ENCODE peak calls at places on chromosomes 16 and 17, in nine cellular contexts. One of them, this sample, is unnamed.

GRCh38 chr17:40645932-40646331 is 1.7 kb downstream of the SMARCE1 start:
- DNase-seq in LoVo: no peak
- DNase-seq in NCI-H1105: no peak
- DNase-seq in BJ: no peak
- DNase-seq in AG08395: no peak
- DNase-seq in GM04504: no peak
- DNase-seq in tibial artery: no peak
- DNase-seq in stimulated activated CD4-positive, alpha-beta T cell treated with anti-CD3 and anti-CD28 coated beads, Interleukin-4, amount 100 ng/mL, for 48 hours: no peak
- DNase-seq in NCI-H2171 treated with DMSO at 0.1 percent for 48 hours: no peak
- DNase-seq in this sample: no peak

GRCh38 chr17:35372846-35373531 is 432 bp downstream of the SLFN11 start:
- DNase-seq in LoVo: no peak
- DNase-seq in GM04504: no peak
- DNase-seq in tibial artery: no peak
- DNase-seq in BJ: no peak
- DNase-seq in NCI-H2171 treated with DMSO at 0.1 percent for 48 hours: no peak
- DNase-seq in stimulated activated CD4-positive, alpha-beta T cell treated with anti-CD3 and anti-CD28 coated beads, Interleukin-4, amount 100 ng/mL, for 48 hours: peak
- DNase-seq in NCI-H1105: peak
- DNase-seq in AG08395: peak
- DNase-seq in this sample: peak

GRCh38 chr17:56598471-56598870 is 5.0 kb downstream of the NOG start:
- DNase-seq in tibial artery: no peak
- DNase-seq in BJ: no peak
- DNase-seq in NCI-H2171 treated with DMSO at 0.1 percent for 48 hours: no peak
- DNase-seq in stimulated activated CD4-positive, alpha-beta T cell treated with anti-CD3 and anti-CD28 coated beads, Interleukin-4, amount 100 ng/mL, for 48 hours: no peak
- DNase-seq in AG08395: peak
- DNase-seq in LoVo: no peak
- DNase-seq in NCI-H1105: no peak
- DNase-seq in GM04504: no peak
- DNase-seq in this sample: no peak

GRCh38 chr17:31385428-31386285 is 5.8 kb upstream of the RAB11FIP4 start:
- DNase-seq in BJ: no peak
- DNase-seq in LoVo: no peak
- DNase-seq in stimulated activated CD4-positive, alpha-beta T cell treated with anti-CD3 and anti-CD28 coated beads, Interleukin-4, amount 100 ng/mL, for 48 hours: no peak
- DNase-seq in GM04504: no peak
- DNase-seq in AG08395: no peak
- DNase-seq in tibial artery: peak
- DNase-seq in NCI-H1105: no peak
- DNase-seq in NCI-H2171 treated with DMSO at 0.1 percent for 48 hours: no peak
- DNase-seq in this sample: no peak

GRCh38 chr16:65548470-65548869 is 426.6 kb upstream of the CDH11 start:
- DNase-seq in BJ: no peak
- DNase-seq in LoVo: no peak
- DNase-seq in NCI-H1105: no peak
- DNase-seq in NCI-H2171 treated with DMSO at 0.1 percent for 48 hours: no peak
- DNase-seq in tibial artery: no peak
- DNase-seq in stimulated activated CD4-positive, alpha-beta T cell treated with anti-CD3 and anti-CD28 coated beads, Interleukin-4, amount 100 ng/mL, for 48 hours: no peak
- DNase-seq in GM04504: no peak
- DNase-seq in AG08395: peak
- DNase-seq in this sample: no peak

GRCh38 chr17:50938821-50939541 is 72.8 kb upstream of the TOB1 start:
- DNase-seq in tibial artery: no peak
- DNase-seq in BJ: no peak
- DNase-seq in AG08395: peak
- DNase-seq in LoVo: no peak
- DNase-seq in NCI-H2171 treated with DMSO at 0.1 percent for 48 hours: no peak
- DNase-seq in GM04504: no peak
- DNase-seq in NCI-H1105: no peak
- DNase-seq in stimulated activated CD4-positive, alpha-beta T cell treated with anti-CD3 and anti-CD28 coated beads, Interleukin-4, amount 100 ng/mL, for 48 hours: no peak
- DNase-seq in this sample: no peak

GRCh38 chr16:46573008-46573833 is 48.0 kb downstream of the SHCBP1 start:
- DNase-seq in tibial artery: no peak
- DNase-seq in NCI-H2171 treated with DMSO at 0.1 percent for 48 hours: no peak
- DNase-seq in LoVo: peak
- DNase-seq in BJ: peak
- DNase-seq in NCI-H1105: no peak
- DNase-seq in stimulated activated CD4-positive, alpha-beta T cell treated with anti-CD3 and anti-CD28 coated beads, Interleukin-4, amount 100 ng/mL, for 48 hours: no peak
- DNase-seq in GM04504: peak
- DNase-seq in AG08395: peak
- DNase-seq in this sample: no peak

GRCh38 chr17:77924757-77925336 is 33.7 kb upstream of the TNRC6C start:
- DNase-seq in BJ: no peak
- DNase-seq in stimulated activated CD4-positive, alpha-beta T cell treated with anti-CD3 and anti-CD28 coated beads, Interleukin-4, amount 100 ng/mL, for 48 hours: no peak
- DNase-seq in GM04504: no peak
- DNase-seq in NCI-H1105: no peak
- DNase-seq in AG08395: no peak
- DNase-seq in tibial artery: peak
- DNase-seq in LoVo: no peak
- DNase-seq in NCI-H2171 treated with DMSO at 0.1 percent for 48 hours: peak
- DNase-seq in this sample: no peak

GRCh38 chr17:42112552-42113176 is at the start of gene DHX58:
- DNase-seq in LoVo: peak
- DNase-seq in GM04504: peak
- DNase-seq in NCI-H2171 treated with DMSO at 0.1 percent for 48 hours: peak
- DNase-seq in BJ: peak
- DNase-seq in AG08395: peak
- DNase-seq in stimulated activated CD4-positive, alpha-beta T cell treated with anti-CD3 and anti-CD28 coated beads, Interleukin-4, amount 100 ng/mL, for 48 hours: peak
- DNase-seq in NCI-H1105: no peak
- DNase-seq in tibial artery: peak
- DNase-seq in this sample: peak

GRCh38 chr17:68182940-68183551 is 64.8 kb upstream of the AMZ2 start:
- DNase-seq in NCI-H2171 treated with DMSO at 0.1 percent for 48 hours: no peak
- DNase-seq in NCI-H1105: no peak
- DNase-seq in tibial artery: no peak
- DNase-seq in stimulated activated CD4-positive, alpha-beta T cell treated with anti-CD3 and anti-CD28 coated beads, Interleukin-4, amount 100 ng/mL, for 48 hours: no peak
- DNase-seq in GM04504: no peak
- DNase-seq in AG08395: no peak
- DNase-seq in BJ: no peak
- DNase-seq in LoVo: no peak
- DNase-seq in this sample: peak

GRCh38 chr17:55720917-55721836 is 1.5 kb downstream of the TMEM100 start:
- DNase-seq in BJ: no peak
- DNase-seq in NCI-H1105: no peak
- DNase-seq in GM04504: no peak
- DNase-seq in LoVo: no peak
- DNase-seq in tibial artery: no peak
- DNase-seq in AG08395: no peak
- DNase-seq in stimulated activated CD4-positive, alpha-beta T cell treated with anti-CD3 and anti-CD28 coated beads, Interleukin-4, amount 100 ng/mL, for 48 hours: no peak
- DNase-seq in NCI-H2171 treated with DMSO at 0.1 percent for 48 hours: no peak
- DNase-seq in this sample: no peak

GRCh38 chr16:27169511-27170071 is 33.7 kb upstream of the KDM8 start:
- DNase-seq in AG08395: peak
- DNase-seq in GM04504: peak
- DNase-seq in stimulated activated CD4-positive, alpha-beta T cell treated with anti-CD3 and anti-CD28 coated beads, Interleukin-4, amount 100 ng/mL, for 48 hours: peak
- DNase-seq in tibial artery: no peak
- DNase-seq in LoVo: no peak
- DNase-seq in NCI-H1105: no peak
- DNase-seq in NCI-H2171 treated with DMSO at 0.1 percent for 48 hours: peak
- DNase-seq in BJ: no peak
- DNase-seq in this sample: no peak

GRCh38 chr16:88352261-88353200 is 30.2 kb upstream of the ZNF469 start:
- DNase-seq in BJ: no peak
- DNase-seq in LoVo: no peak
- DNase-seq in tibial artery: no peak
- DNase-seq in GM04504: no peak
- DNase-seq in AG08395: no peak
- DNase-seq in NCI-H2171 treated with DMSO at 0.1 percent for 48 hours: no peak
- DNase-seq in stimulated activated CD4-positive, alpha-beta T cell treated with anti-CD3 and anti-CD28 coated beads, Interleukin-4, amount 100 ng/mL, for 48 hours: no peak
- DNase-seq in NCI-H1105: no peak
- DNase-seq in this sample: no peak

GRCh38 chr16:27748868-27749546 is 199.1 kb downstream of the KATNIP start:
- DNase-seq in LoVo: peak
- DNase-seq in BJ: peak
- DNase-seq in tibial artery: no peak
- DNase-seq in NCI-H1105: peak
- DNase-seq in AG08395: peak
- DNase-seq in GM04504: peak
- DNase-seq in NCI-H2171 treated with DMSO at 0.1 percent for 48 hours: peak
- DNase-seq in stimulated activated CD4-positive, alpha-beta T cell treated with anti-CD3 and anti-CD28 coated beads, Interleukin-4, amount 100 ng/mL, for 48 hours: peak
- DNase-seq in this sample: peak

GRCh38 chr16:66326995-66327513 is 39.4 kb upstream of the CDH5 start:
- DNase-seq in GM04504: no peak
- DNase-seq in tibial artery: no peak
- DNase-seq in NCI-H2171 treated with DMSO at 0.1 percent for 48 hours: no peak
- DNase-seq in BJ: no peak
- DNase-seq in stimulated activated CD4-positive, alpha-beta T cell treated with anti-CD3 and anti-CD28 coated beads, Interleukin-4, amount 100 ng/mL, for 48 hours: no peak
- DNase-seq in AG08395: no peak
- DNase-seq in LoVo: no peak
- DNase-seq in NCI-H1105: peak
- DNase-seq in this sample: no peak

GRCh38 chr16:72380283-72380682 is 208.3 kb upstream of the PMFBP1 start:
- DNase-seq in NCI-H2171 treated with DMSO at 0.1 percent for 48 hours: no peak
- DNase-seq in tibial artery: no peak
- DNase-seq in LoVo: no peak
- DNase-seq in stimulated activated CD4-positive, alpha-beta T cell treated with anti-CD3 and anti-CD28 coated beads, Interleukin-4, amount 100 ng/mL, for 48 hours: no peak
- DNase-seq in NCI-H1105: no peak
- DNase-seq in AG08395: no peak
- DNase-seq in GM04504: no peak
- DNase-seq in BJ: no peak
- DNase-seq in this sample: no peak

GRCh38 chr17:31802502-31802901 is 56.5 kb downstream of the COPRS start:
- DNase-seq in GM04504: no peak
- DNase-seq in NCI-H2171 treated with DMSO at 0.1 percent for 48 hours: no peak
- DNase-seq in stimulated activated CD4-positive, alpha-beta T cell treated with anti-CD3 and anti-CD28 coated beads, Interleukin-4, amount 100 ng/mL, for 48 hours: no peak
- DNase-seq in LoVo: no peak
- DNase-seq in tibial artery: no peak
- DNase-seq in BJ: no peak
- DNase-seq in AG08395: no peak
- DNase-seq in NCI-H1105: no peak
- DNase-seq in this sample: peak

GRCh38 chr17:633641-634091 is 81.0 kb downstream of the VPS53 start:
- DNase-seq in BJ: no peak
- DNase-seq in NCI-H1105: no peak
- DNase-seq in GM04504: no peak
- DNase-seq in tibial artery: peak
- DNase-seq in AG08395: peak
- DNase-seq in stimulated activated CD4-positive, alpha-beta T cell treated with anti-CD3 and anti-CD28 coated beads, Interleukin-4, amount 100 ng/mL, for 48 hours: no peak
- DNase-seq in LoVo: no peak
- DNase-seq in NCI-H2171 treated with DMSO at 0.1 percent for 48 hours: no peak
- DNase-seq in this sample: no peak

GRCh38 chr17:17420561-17421269 is 56.1 kb upstream of the MED9 start:
- DNase-seq in AG08395: peak
- DNase-seq in tibial artery: peak
- DNase-seq in BJ: no peak
- DNase-seq in LoVo: no peak
- DNase-seq in NCI-H1105: no peak
- DNase-seq in NCI-H2171 treated with DMSO at 0.1 percent for 48 hours: no peak
- DNase-seq in stimulated activated CD4-positive, alpha-beta T cell treated with anti-CD3 and anti-CD28 coated beads, Interleukin-4, amount 100 ng/mL, for 48 hours: no peak
- DNase-seq in GM04504: peak
- DNase-seq in this sample: no peak

GRCh38 chr16:63850979-63851378 is 1270.9 kb downstream of the CDH11 start:
- DNase-seq in tibial artery: no peak
- DNase-seq in LoVo: no peak
- DNase-seq in NCI-H2171 treated with DMSO at 0.1 percent for 48 hours: no peak
- DNase-seq in GM04504: no peak
- DNase-seq in AG08395: no peak
- DNase-seq in BJ: no peak
- DNase-seq in stimulated activated CD4-positive, alpha-beta T cell treated with anti-CD3 and anti-CD28 coated beads, Interleukin-4, amount 100 ng/mL, for 48 hours: no peak
- DNase-seq in NCI-H1105: no peak
- DNase-seq in this sample: no peak

GRCh38 chr17:50318551-50319310 is 27.2 kb upstream of the XYLT2 start:
- DNase-seq in GM04504: no peak
- DNase-seq in stimulated activated CD4-positive, alpha-beta T cell treated with anti-CD3 and anti-CD28 coated beads, Interleukin-4, amount 100 ng/mL, for 48 hours: no peak
- DNase-seq in BJ: no peak
- DNase-seq in LoVo: no peak
- DNase-seq in NCI-H2171 treated with DMSO at 0.1 percent for 48 hours: peak
- DNase-seq in AG08395: no peak
- DNase-seq in NCI-H1105: no peak
- DNase-seq in tibial artery: peak
- DNase-seq in this sample: no peak

GRCh38 chr16:85746431-85747227 is 4.3 kb downstream of the C16orf74 start:
- DNase-seq in GM04504: peak
- DNase-seq in BJ: no peak
- DNase-seq in AG08395: peak
- DNase-seq in NCI-H1105: no peak
- DNase-seq in LoVo: peak
- DNase-seq in tibial artery: no peak
- DNase-seq in stimulated activated CD4-positive, alpha-beta T cell treated with anti-CD3 and anti-CD28 coated beads, Interleukin-4, amount 100 ng/mL, for 48 hours: no peak
- DNase-seq in NCI-H2171 treated with DMSO at 0.1 percent for 48 hours: no peak
- DNase-seq in this sample: no peak

GRCh38 chr17:82816358-82816757 is 23.5 kb downstream of the ZNF750 start:
- DNase-seq in NCI-H1105: no peak
- DNase-seq in NCI-H2171 treated with DMSO at 0.1 percent for 48 hours: no peak
- DNase-seq in AG08395: no peak
- DNase-seq in LoVo: no peak
- DNase-seq in BJ: no peak
- DNase-seq in tibial artery: no peak
- DNase-seq in GM04504: no peak
- DNase-seq in stimulated activated CD4-positive, alpha-beta T cell treated with anti-CD3 and anti-CD28 coated beads, Interleukin-4, amount 100 ng/mL, for 48 hours: no peak
- DNase-seq in this sample: no peak

GRCh38 chr17:19378416-19379293 is at the start of gene MAPK7:
- DNase-seq in LoVo: no peak
- DNase-seq in NCI-H1105: no peak
- DNase-seq in tibial artery: peak
- DNase-seq in stimulated activated CD4-positive, alpha-beta T cell treated with anti-CD3 and anti-CD28 coated beads, Interleukin-4, amount 100 ng/mL, for 48 hours: no peak
- DNase-seq in GM04504: no peak
- DNase-seq in AG08395: no peak
- DNase-seq in NCI-H2171 treated with DMSO at 0.1 percent for 48 hours: no peak
- DNase-seq in BJ: no peak
- DNase-seq in this sample: no peak

GRCh38 chr16:30619207-30619606 is 9.0 kb upstream of the ZNF689 start:
- DNase-seq in NCI-H1105: no peak
- DNase-seq in NCI-H2171 treated with DMSO at 0.1 percent for 48 hours: no peak
- DNase-seq in BJ: no peak
- DNase-seq in stimulated activated CD4-positive, alpha-beta T cell treated with anti-CD3 and anti-CD28 coated beads, Interleukin-4, amount 100 ng/mL, for 48 hours: no peak
- DNase-seq in tibial artery: no peak
- DNase-seq in AG08395: no peak
- DNase-seq in LoVo: no peak
- DNase-seq in GM04504: no peak
- DNase-seq in this sample: no peak

GRCh38 chr17:48997103-48997826 is at the start of gene IGF2BP1:
- DNase-seq in NCI-H1105: peak
- DNase-seq in stimulated activated CD4-positive, alpha-beta T cell treated with anti-CD3 and anti-CD28 coated beads, Interleukin-4, amount 100 ng/mL, for 48 hours: no peak
- DNase-seq in NCI-H2171 treated with DMSO at 0.1 percent for 48 hours: no peak
- DNase-seq in BJ: no peak
- DNase-seq in AG08395: no peak
- DNase-seq in GM04504: no peak
- DNase-seq in tibial artery: no peak
- DNase-seq in LoVo: no peak
- DNase-seq in this sample: peak

GRCh38 chr17:46962374-46962790 is 16.7 kb downstream of the RPRML start:
- DNase-seq in BJ: no peak
- DNase-seq in GM04504: peak
- DNase-seq in NCI-H1105: no peak
- DNase-seq in AG08395: peak
- DNase-seq in stimulated activated CD4-positive, alpha-beta T cell treated with anti-CD3 and anti-CD28 coated beads, Interleukin-4, amount 100 ng/mL, for 48 hours: no peak
- DNase-seq in LoVo: no peak
- DNase-seq in NCI-H2171 treated with DMSO at 0.1 percent for 48 hours: no peak
- DNase-seq in tibial artery: peak
- DNase-seq in this sample: no peak

GRCh38 chr16:72025404-72026114 is 17.0 kb downstream of the DHODH start:
- DNase-seq in GM04504: no peak
- DNase-seq in LoVo: no peak
- DNase-seq in NCI-H2171 treated with DMSO at 0.1 percent for 48 hours: no peak
- DNase-seq in AG08395: no peak
- DNase-seq in stimulated activated CD4-positive, alpha-beta T cell treated with anti-CD3 and anti-CD28 coated beads, Interleukin-4, amount 100 ng/mL, for 48 hours: no peak
- DNase-seq in tibial artery: peak
- DNase-seq in BJ: no peak
- DNase-seq in NCI-H1105: no peak
- DNase-seq in this sample: no peak

GRCh38 chr17:2965621-2966275 is 97.7 kb downstream of the OR1D5 start:
- DNase-seq in AG08395: peak
- DNase-seq in stimulated activated CD4-positive, alpha-beta T cell treated with anti-CD3 and anti-CD28 coated beads, Interleukin-4, amount 100 ng/mL, for 48 hours: no peak
- DNase-seq in BJ: no peak
- DNase-seq in tibial artery: peak
- DNase-seq in LoVo: no peak
- DNase-seq in NCI-H2171 treated with DMSO at 0.1 percent for 48 hours: no peak
- DNase-seq in GM04504: no peak
- DNase-seq in NCI-H1105: no peak
- DNase-seq in this sample: no peak

GRCh38 chr17:57946798-57947358 is 8.3 kb downstream of the CUEDC1 start:
- DNase-seq in LoVo: peak
- DNase-seq in AG08395: peak
- DNase-seq in stimulated activated CD4-positive, alpha-beta T cell treated with anti-CD3 and anti-CD28 coated beads, Interleukin-4, amount 100 ng/mL, for 48 hours: no peak
- DNase-seq in BJ: no peak
- DNase-seq in NCI-H2171 treated with DMSO at 0.1 percent for 48 hours: no peak
- DNase-seq in GM04504: no peak
- DNase-seq in tibial artery: peak
- DNase-seq in NCI-H1105: peak
- DNase-seq in this sample: peak

GRCh38 chr17:10336393-10336792 is 36.4 kb downstream of the MYH13 start:
- DNase-seq in BJ: no peak
- DNase-seq in LoVo: no peak
- DNase-seq in tibial artery: no peak
- DNase-seq in stimulated activated CD4-positive, alpha-beta T cell treated with anti-CD3 and anti-CD28 coated beads, Interleukin-4, amount 100 ng/mL, for 48 hours: no peak
- DNase-seq in GM04504: no peak
- DNase-seq in NCI-H2171 treated with DMSO at 0.1 percent for 48 hours: no peak
- DNase-seq in NCI-H1105: no peak
- DNase-seq in AG08395: no peak
- DNase-seq in this sample: no peak

This sample was measured in germinal center.